ENCODE peak calls at places on chromosomes 7 and 10, in five cellular contexts. W, B, D, I and X are unnamed samples.

GRCh38 chr10:82813856-82814255 is 938.9 kb downstream of the NRG3 start:
- DNase-seq in D (no peak), I (peak; percentile 70), B (no peak), W (no peak), X (no peak)

GRCh38 chr7:28955723-28956607 is 2.2 kb downstream of the TRIL start:
- DNase-seq in W (peak; percentile 53), D (peak; percentile 90), B (peak; percentile 80), I (no peak), X (peak; percentile 78)

GRCh38 chr10:128854965-128855364 is 612.1 kb upstream of the MGMT start:
- DNase-seq in W (no peak), I (peak; percentile 30), D (peak; percentile 19), B (no peak), X (peak; percentile 83)

GRCh38 chr10:58807631-58808024 is 295.0 kb downstream of the BICC1 start:
- DNase-seq in W (no peak), B (peak; percentile 98), I (peak; percentile 32), D (no peak), X (no peak)

GRCh38 chr7:18978108-18978495 is 139.3 kb downstream of the TWIST1 start:
- DNase-seq in B (peak; percentile 94), I (peak; percentile 97), D (no peak), W (no peak), X (peak; percentile 92)

GRCh38 chr7:139172775-139173174 is 58.3 kb upstream of the UBN2 start:
- DNase-seq in D (no peak), W (no peak), B (no peak), I (no peak), X (no peak)

GRCh38 chr10:102334106-102334505 is 61.4 kb upstream of the NFKB2 start:
- DNase-seq in B (no peak), W (no peak), I (peak; percentile 58), D (no peak), X (no peak)

GRCh38 chr7:144158861-144159260 is 24.4 kb upstream of the CTAGE4 start:
- DNase-seq in I (no peak), B (no peak), W (no peak), D (no peak), X (no peak)

GRCh38 chr7:25835191-25835590 is 316.8 kb upstream of the NFE2L3 start:
- DNase-seq in W (no peak), D (no peak), I (peak; percentile 48), B (no peak), X (no peak)

GRCh38 chr10:62903828-62904227 is 87.7 kb upstream of the EGR2 start:
- DNase-seq in I (peak; percentile 57), B (peak; percentile 92), W (no peak), D (no peak), X (no peak)

GRCh38 chr7:11665381-11665780 is 166.6 kb downstream of the THSD7A start:
- DNase-seq in W (no peak), B (no peak), I (no peak), D (no peak), X (no peak)

GRCh38 chr7:3027455-3027854 is 16.2 kb downstream of the CARD11 start:
- DNase-seq in D (no peak), I (no peak), B (no peak), W (no peak), X (no peak)

GRCh38 chr10:123485577-123485976 is 180.6 kb upstream of the GPR26 start:
- DNase-seq in B (no peak), I (no peak), W (no peak), D (no peak), X (no peak)

GRCh38 chr10:111972109-111972508 is 211.5 kb downstream of the GPAM start:
- DNase-seq in I (no peak), B (peak; percentile 37), D (no peak), W (no peak), X (no peak)

GRCh38 chr10:95547197-95547596 is 14.0 kb downstream of the SORBS1 start:
- DNase-seq in W (no peak), I (no peak), D (no peak), B (no peak), X (no peak)

GRCh38 chr10:104037261-104037951 is 48.3 kb downstream of the COL17A1 start:
- DNase-seq in B (no peak), I (no peak), D (no peak), W (no peak), X (no peak)

GRCh38 chr7:105782391-105783063 is 93.9 kb downstream of the ATXN7L1 start:
- DNase-seq in D (no peak), B (peak; percentile 96), I (peak; percentile 89), W (no peak), X (no peak)

GRCh38 chr7:85829817-85830432 is 643.1 kb upstream of the SEMA3D start:
- DNase-seq in B (peak; percentile 58), I (no peak), D (no peak), W (peak; percentile 33), X (peak; percentile 36)

GRCh38 chr7:2515424-2516193 is 4.0 kb upstream of the LFNG start:
- DNase-seq in D (no peak), B (no peak), W (no peak), I (no peak), X (no peak)

DNA sequence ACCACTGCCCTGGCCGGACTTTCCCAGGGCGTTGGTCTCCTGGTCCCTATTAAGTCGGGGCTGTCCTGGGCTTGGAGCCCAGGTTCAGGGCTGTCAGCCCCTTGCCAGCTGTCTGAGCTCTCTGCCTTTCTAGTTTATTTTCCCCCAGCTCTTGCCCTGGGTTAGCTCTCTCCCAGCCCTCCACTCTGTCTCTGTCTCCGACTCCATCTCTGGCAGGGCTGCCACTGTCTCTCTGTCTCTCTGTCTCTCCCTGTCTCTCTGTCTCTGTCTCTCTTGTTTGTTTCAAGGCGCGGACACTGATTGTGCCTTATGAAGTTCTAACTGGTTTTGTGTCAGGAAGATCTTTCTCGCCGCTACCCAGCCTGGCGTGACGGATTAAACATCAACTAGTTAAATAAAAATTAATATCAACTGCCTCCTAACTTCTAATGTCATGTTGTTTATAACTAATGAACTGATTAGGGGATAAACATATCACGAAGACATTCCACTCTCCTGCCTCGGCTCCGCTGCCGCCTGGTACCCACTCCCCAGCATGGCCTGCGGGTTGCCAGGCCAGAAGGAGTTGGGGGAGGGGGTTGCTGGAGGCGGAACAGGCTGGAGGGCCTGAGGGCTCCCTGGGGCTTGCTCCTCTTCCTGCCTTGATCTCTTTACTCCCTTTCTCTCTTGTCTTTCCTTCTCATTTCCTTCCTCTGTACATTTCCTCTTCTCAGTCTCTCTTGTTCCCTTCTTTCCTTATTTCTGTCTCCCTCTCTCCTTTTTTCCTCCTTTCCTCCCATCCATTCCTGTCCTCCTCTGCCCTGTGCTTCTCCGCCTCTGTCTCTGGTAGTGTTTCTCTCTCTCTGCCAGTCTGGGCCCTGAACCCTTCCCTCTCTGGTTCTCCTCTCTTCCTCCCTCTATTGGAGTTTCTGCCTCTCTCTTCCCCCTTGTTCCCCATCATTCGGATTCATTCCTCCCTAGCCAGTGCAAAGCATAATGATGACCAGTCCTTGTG is 13.5 kb upstream of the PAX2 start:
- DNase-seq in I (no peak), W (no peak), D (peak; percentile 71), B (no peak), X (no peak)
- TF ChIP-seq EZH2 in I (no peak), W (no peak), D (peak; percentile 92), B (no peak), X (no peak)

GRCh38 chr10:44382981-44383748 is 1.7 kb downstream of the CXCL12 start:
- DNase-seq in I (no peak), D (peak; percentile 31), W (no peak), B (no peak), X (no peak)

GRCh38 chr10:44383749-44384600 is 922 bp downstream of the CXCL12 start:
- DNase-seq in D (peak; percentile 63), I (no peak), W (no peak), B (no peak), X (no peak)

GRCh38 chr10:44385423-44385725 is 477 bp upstream of the CXCL12 start:
- DNase-seq in W (no peak), B (no peak), I (no peak), D (no peak), X (no peak)

GRCh38 chr10:44385726-44386438 is 985 bp upstream of the CXCL12 start:
- DNase-seq in I (no peak), W (no peak), D (peak; percentile 43), B (no peak), X (no peak)

DNA sequence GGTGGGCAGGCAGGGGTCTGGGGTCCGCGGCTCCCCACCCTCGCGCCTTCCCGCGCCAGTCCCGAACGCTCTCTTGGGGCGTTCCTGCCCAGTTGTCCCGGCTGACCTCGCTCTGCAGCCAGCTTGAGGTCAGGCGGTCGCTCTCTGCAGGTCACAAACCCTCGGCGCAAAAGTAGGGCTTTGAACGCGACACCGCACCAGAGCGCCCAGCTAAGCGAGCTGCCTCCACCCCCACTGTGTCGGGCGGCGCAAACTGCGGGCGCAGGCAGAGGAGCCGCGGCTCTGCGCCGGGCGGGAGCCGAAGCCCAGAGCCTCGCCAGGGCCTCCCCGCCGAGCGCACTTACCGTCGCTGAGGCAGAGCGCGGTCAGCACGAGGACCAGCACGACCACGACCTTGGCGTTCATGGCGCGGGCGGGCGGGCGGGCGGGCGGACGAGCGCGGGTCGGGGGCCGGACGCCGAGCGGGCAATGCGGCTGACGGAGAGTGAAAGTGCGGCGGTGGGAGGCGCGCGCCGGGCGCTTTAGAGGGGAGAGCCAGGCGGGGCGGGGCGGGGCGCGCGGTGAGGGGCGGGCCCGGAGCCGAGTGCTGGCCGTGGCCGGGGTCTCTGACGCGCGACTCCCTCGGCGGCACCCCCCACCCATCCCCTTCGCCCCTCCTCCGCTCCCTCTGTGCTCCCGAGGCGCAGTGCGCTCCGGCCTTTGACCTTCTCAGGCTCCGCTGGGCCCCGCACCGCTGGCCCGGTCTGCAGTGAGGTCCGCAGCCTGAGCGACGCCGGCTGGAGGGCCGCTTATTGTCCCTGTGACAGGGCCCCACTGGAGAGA is at the start of gene CXCL12:
- DNase-seq in D (peak; percentile 79), W (no peak), B (no peak), I (no peak), X (peak; percentile 13)
- TF ChIP-seq EZH2 in D (no peak), W (no peak), B (peak; percentile 14), I (no peak), X (no peak)

DNA sequence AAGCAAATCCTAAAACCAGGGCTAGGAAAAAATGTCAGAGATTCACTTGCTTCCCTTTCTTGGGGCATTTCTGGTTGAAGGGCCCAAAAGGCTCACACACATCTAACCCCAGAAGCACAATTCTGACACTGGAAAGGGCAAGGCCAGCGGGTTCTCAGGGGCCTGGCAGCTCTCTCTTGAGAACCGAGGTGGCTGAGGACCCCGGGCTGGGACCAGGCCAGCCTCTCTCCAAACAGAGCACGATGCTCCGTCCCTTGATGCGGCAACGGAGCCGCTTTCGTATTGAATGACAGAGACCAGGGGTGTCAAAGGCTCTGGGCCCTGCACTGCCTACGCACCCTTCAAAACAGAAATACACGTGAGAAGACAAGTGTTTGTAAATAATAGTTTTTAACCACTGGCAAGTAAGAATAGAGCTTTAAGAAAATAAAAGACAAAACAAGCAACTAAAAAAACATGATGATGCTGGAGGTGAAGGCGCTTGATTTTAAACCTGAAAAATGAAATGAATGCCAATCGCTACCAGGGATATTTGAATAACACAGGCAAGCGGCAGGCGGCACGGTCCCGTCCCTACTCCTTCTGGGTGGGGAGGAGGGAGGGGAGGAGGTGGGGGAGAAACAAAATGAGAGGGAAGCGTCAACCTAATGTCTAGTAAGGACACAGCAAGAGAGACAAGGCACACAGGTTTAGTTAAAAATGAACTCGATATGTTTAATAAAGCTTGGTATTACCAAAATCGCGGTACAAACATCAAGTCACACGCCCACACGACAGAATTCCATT is 68.0 kb downstream of the SLC29A4 start:
- DNase-seq in B (no peak), I (no peak), D (peak; percentile 49), W (no peak), X (no peak)
- TF ChIP-seq EZH2 in B (no peak), I (no peak), D (no peak), W (no peak), X (no peak)

DNA sequence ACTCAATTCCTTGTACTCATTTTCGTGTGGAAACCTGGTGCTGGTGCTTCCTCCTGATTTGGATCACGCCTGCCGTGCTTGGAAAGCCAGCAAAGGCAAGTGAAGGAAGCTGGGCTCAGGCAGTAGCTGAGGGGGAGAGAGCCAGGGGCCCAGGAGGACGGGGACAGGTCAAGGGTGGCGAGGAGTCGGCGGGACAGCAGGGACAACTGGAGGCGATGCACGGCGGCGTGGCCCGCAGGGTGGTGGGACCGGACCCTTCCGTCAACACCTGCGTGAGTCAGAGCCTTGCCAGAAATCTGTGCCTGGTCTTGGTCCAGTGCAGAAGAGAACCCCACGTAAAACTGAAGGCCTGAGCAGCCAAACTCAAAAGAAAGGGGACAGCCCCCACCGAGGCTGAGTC is 309.7 kb upstream of the SHH start:
- DNase-seq in I (no peak), D (no peak), B (no peak), W (no peak), X (no peak)
- TF ChIP-seq EZH2 in I (no peak), D (no peak), B (no peak), W (no peak), X (no peak)